ENCODE peak calls at places on chromosomes 13 and 19, in six cellular contexts. U is transverse colon, O is heart left ventricle, E is IMR-90, W is tibial nerve, Q is cardiac muscle cell. A is an unnamed sample.

GRCh38 chr13:109206616-109207015 is 577.2 kb downstream of the MYO16 start:
- DNase-seq in W (no peak), E (no peak), U (no peak), Q (no peak), O (no peak), A (no peak)

GRCh38 chr19:51012661-51013190 is 6.8 kb downstream of the KLK10 start:
- DNase-seq in O (no peak), U (no peak), E (no peak), Q (no peak), W (no peak), A (no peak)

GRCh38 chr13:21232196-21232595 is 55.7 kb downstream of the MRPL57 start:
- DNase-seq in U (no peak), E (peak; percentile 34), Q (no peak), O (no peak), W (no peak), A (no peak)

GRCh38 chr13:28618595-28618994 is 40.3 kb upstream of the POMP start:
- DNase-seq in E (no peak), W (no peak), U (no peak), Q (no peak), O (no peak), A (no peak)

GRCh38 chr19:18203408-18203862 is 407 bp downstream of the RAB3A start:
- DNase-seq in E (no peak), W (peak; percentile 38), Q (no peak), O (no peak), U (peak; percentile 58), A (no peak)

GRCh38 chr13:111114362-111115050 is 604 bp upstream of the ARHGEF7 start:
- DNase-seq in W (no peak), U (peak; percentile 31), O (peak; percentile 61), Q (peak; percentile 54), E (peak; percentile 43), A (no peak)

GRCh38 chr19:18639706-18640105 is 2.9 kb downstream of the KLHL26 start:
- DNase-seq in U (no peak), O (no peak), W (no peak), E (no peak), Q (no peak), A (no peak)

GRCh38 chr19:48738557-48739399 is 1.6 kb downstream of the RASIP1 start:
- DNase-seq in U (peak; percentile 97), W (peak; percentile 77), E (peak; percentile 65), Q (peak; percentile 97), O (peak; percentile 96), A (no peak)

GRCh38 chr19:34501339-34502320 is 20.1 kb downstream of the WTIP start:
- DNase-seq in U (peak; percentile 94), Q (peak; percentile 90), W (peak; percentile 84), E (peak; percentile 86), O (peak; percentile 95), A (no peak)
- H3K4me3 ChIP-seq in U (no peak overlapping the region), Q (no peak overlapping the region), W (no peak overlapping the region), E (no peak overlapping the region), O (no peak overlapping the region), A (no peak overlapping the region)

GRCh38 chr19:32674959-32675719 is at the start of gene ANKRD27:
- DNase-seq in O (peak; percentile 98), U (peak; percentile 99), W (peak; percentile 98), E (peak; percentile 96), Q (peak; percentile 100), A (no peak)

GRCh38 chr19:32677657-32678056 is 2.0 kb downstream of the RGS9BP start:
- DNase-seq in Q (peak; percentile 29), W (no peak), O (no peak), U (no peak), E (no peak), A (no peak)

GRCh38 chr19:32676895-32677359 is 1.3 kb downstream of the RGS9BP start:
- DNase-seq in O (no peak), W (no peak), Q (no peak), U (no peak), E (no peak), A (no peak)

GRCh38 chr19:32675720-32676185 is at the start of gene RGS9BP:
- DNase-seq in U (peak; percentile 87), O (peak; percentile 92), Q (peak; percentile 72), E (peak; percentile 59), W (peak; percentile 58), A (no peak)

GRCh38 chr19:32676186-32676894 is 692 bp downstream of the RGS9BP start:
- DNase-seq in O (no peak), E (no peak), W (no peak), Q (peak; percentile 12), U (no peak), A (no peak)
- TF ChIP-seq CTCF in O (no peak), E (no peak), W (no peak), Q (no peak), U (no peak), A (no peak)

DNA sequence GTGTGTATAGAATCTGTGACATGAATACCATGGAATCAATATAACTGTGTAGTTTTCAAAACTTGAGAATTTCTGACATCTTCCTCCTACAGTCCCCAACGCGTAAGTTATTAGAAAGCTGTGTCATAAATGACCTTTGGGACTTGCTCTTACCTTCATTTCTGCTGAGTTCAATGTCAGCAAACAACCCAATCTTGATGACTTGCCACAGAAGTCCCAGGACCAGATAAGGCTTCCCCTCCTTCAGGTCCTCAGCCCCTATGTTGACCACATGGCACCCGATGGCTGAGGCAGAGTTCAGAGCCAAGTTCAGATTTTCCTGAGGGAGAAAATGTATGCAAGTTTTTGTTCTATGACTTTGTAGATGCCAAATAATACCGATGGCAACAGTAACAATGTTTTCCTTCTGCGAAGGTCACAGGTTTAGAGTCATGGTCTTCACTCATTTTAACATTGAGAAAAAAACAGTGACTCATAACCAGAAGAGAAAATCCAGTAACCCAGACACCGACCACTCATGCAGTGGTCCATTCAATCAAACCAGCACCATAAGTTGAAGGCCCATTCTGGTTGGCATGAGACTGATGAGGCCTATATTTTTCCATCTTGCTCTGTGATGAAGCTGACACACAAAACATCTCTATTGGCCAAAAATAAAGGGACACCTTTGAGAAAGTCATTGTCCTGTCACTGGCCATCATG is 29.2 kb downstream of the LCP1 start:
- DNase-seq in W (no peak), U (no peak), E (no peak), O (no peak), Q (no peak), A (no peak)
- H3K27ac ChIP-seq in W (no peak overlapping the region), U (no peak overlapping the region), E (no peak overlapping the region), O (no peak overlapping the region), Q (no peak overlapping the region), A (no peak overlapping the region)

GRCh38 chr13:33016414-33017409 is at the start of gene KL:
- DNase-seq in O (peak; percentile 50), Q (peak; percentile 51), W (peak; percentile 22), U (peak; percentile 20), E (no peak), A (no peak)

GRCh38 chr13:33015791-33016323 is 366 bp upstream of the KL start:
- DNase-seq in E (no peak), U (peak; percentile 47), W (no peak), Q (peak; percentile 18), O (no peak), A (no peak)

GRCh38 chr13:33014291-33014690 is 1.9 kb upstream of the KL start:
- DNase-seq in O (no peak), E (no peak), W (no peak), U (no peak), Q (no peak), A (no peak)

GRCh38 chr13:33017410-33017929 is 1.2 kb downstream of the KL start:
- DNase-seq in Q (peak; percentile 39), U (peak; percentile 44), O (peak; percentile 50), E (peak; percentile 6), W (peak; percentile 46), A (no peak)

DNA sequence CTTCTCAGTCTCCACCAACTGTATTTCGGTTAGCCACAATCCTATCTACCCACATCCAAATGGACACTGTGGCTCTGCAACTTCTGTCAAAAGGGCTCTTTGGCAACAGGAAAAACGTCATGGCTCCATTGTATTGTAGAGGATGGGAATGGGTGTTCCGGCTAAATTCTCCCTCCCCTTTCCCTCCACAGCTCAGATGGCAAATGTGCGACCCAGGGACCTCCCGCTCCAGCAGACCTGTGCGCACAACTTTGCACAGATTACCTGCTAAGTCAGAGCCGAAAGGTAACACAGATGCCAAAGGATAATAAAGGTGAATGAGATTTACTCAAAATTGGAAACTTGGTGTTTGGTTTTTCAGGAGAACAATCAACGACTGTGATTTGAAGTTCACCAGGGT is 948 bp upstream of the KL start:
- DNase-seq in U (no peak), W (no peak), Q (no peak), O (no peak), E (no peak), A (no peak)
- H3K4me3 ChIP-seq in U (no peak overlapping the region), W (no peak overlapping the region), Q (no peak overlapping the region), O (peak overlapping the region; percentile 65), E (no peak overlapping the region), A (peak overlapping the region; percentile 52)

GRCh38 chr13:35824825-35825224 is 306.4 kb downstream of the DCLK1 start:
- DNase-seq in W (no peak), Q (no peak), U (no peak), O (no peak), E (no peak), A (no peak)
- TF ChIP-seq CTCF in W (no peak), Q (no peak), U (no peak), O (no peak), E (no peak), A (no peak)

A was measured in vagina.